ENCODE peak calls at places on chromosomes 6 and 20, in nine cellular contexts. One of them, this sample, is unnamed.

GRCh38 chr6:79450984-79451383 is 86.2 kb downstream of the LCA5 start:
- DNase-seq in A549: no peak
- DNase-seq in ovary: no peak
- DNase-seq in adrenal gland: no peak
- DNase-seq in breast epithelium: no peak
- DNase-seq in IMR-90: no peak
- DNase-seq in upper lobe of left lung: no peak
- DNase-seq in Peyer's patch: no peak
- DNase-seq in stomach: no peak
- DNase-seq in this sample: no peak

GRCh38 chr6:48611332-48611731 is 500.3 kb upstream of the PTCHD4 start:
- DNase-seq in stomach: no peak
- DNase-seq in breast epithelium: no peak
- DNase-seq in IMR-90: peak
- DNase-seq in Peyer's patch: no peak
- DNase-seq in upper lobe of left lung: no peak
- DNase-seq in adrenal gland: no peak
- DNase-seq in A549: no peak
- DNase-seq in ovary: no peak
- DNase-seq in this sample: no peak

GRCh38 chr6:138815797-138816528 is 20.1 kb downstream of the ECT2L start:
- DNase-seq in Peyer's patch: no peak
- DNase-seq in ovary: no peak
- DNase-seq in IMR-90: peak
- DNase-seq in adrenal gland: no peak
- DNase-seq in breast epithelium: no peak
- DNase-seq in upper lobe of left lung: no peak
- DNase-seq in A549: peak
- DNase-seq in stomach: no peak
- DNase-seq in this sample: no peak

GRCh38 chr20:50061151-50062005 is 51.6 kb downstream of the UBE2V1 start:
- DNase-seq in stomach: no peak
- DNase-seq in A549: no peak
- DNase-seq in adrenal gland: no peak
- DNase-seq in Peyer's patch: no peak
- DNase-seq in ovary: no peak
- DNase-seq in IMR-90: no peak
- DNase-seq in upper lobe of left lung: no peak
- DNase-seq in breast epithelium: no peak
- DNase-seq in this sample: no peak

GRCh38 chr6:144123836-144124235 is 26.5 kb upstream of the STX11 start:
- DNase-seq in A549: no peak
- DNase-seq in ovary: no peak
- DNase-seq in Peyer's patch: no peak
- DNase-seq in breast epithelium: no peak
- DNase-seq in stomach: no peak
- DNase-seq in IMR-90: no peak
- DNase-seq in adrenal gland: no peak
- DNase-seq in upper lobe of left lung: no peak
- DNase-seq in this sample: no peak

GRCh38 chr6:89032599-89032998 is 48.0 kb upstream of the PNRC1 start:
- DNase-seq in ovary: no peak
- DNase-seq in stomach: no peak
- DNase-seq in breast epithelium: no peak
- DNase-seq in A549: no peak
- DNase-seq in Peyer's patch: no peak
- DNase-seq in upper lobe of left lung: no peak
- DNase-seq in IMR-90: no peak
- DNase-seq in adrenal gland: no peak
- DNase-seq in this sample: no peak

GRCh38 chr6:170307080-170307545 is 555 bp downstream of the FAM120B start:
- DNase-seq in Peyer's patch: no peak
- DNase-seq in breast epithelium: no peak
- DNase-seq in IMR-90: no peak
- DNase-seq in ovary: no peak
- DNase-seq in upper lobe of left lung: no peak
- DNase-seq in stomach: no peak
- DNase-seq in adrenal gland: no peak
- DNase-seq in A549: no peak
- DNase-seq in this sample: no peak

GRCh38 chr20:59802018-59802417 is 131.4 kb downstream of the SYCP2 start:
- DNase-seq in adrenal gland: no peak
- DNase-seq in stomach: no peak
- DNase-seq in upper lobe of left lung: no peak
- DNase-seq in Peyer's patch: no peak
- DNase-seq in A549: no peak
- DNase-seq in IMR-90: no peak
- DNase-seq in ovary: no peak
- DNase-seq in breast epithelium: no peak
- DNase-seq in this sample: peak

GRCh38 chr20:21101453-21102251 is 4.5 kb downstream of the LINC00237 start:
- DNase-seq in stomach: no peak
- DNase-seq in upper lobe of left lung: peak
- DNase-seq in ovary: no peak
- DNase-seq in breast epithelium: no peak
- DNase-seq in A549: no peak
- DNase-seq in adrenal gland: no peak
- DNase-seq in Peyer's patch: peak
- DNase-seq in IMR-90: no peak
- DNase-seq in this sample: no peak

GRCh38 chr20:4910951-4911350 is 90.4 kb downstream of the SLC23A2 start:
- DNase-seq in IMR-90: no peak
- DNase-seq in ovary: no peak
- DNase-seq in breast epithelium: no peak
- DNase-seq in upper lobe of left lung: no peak
- DNase-seq in Peyer's patch: no peak
- DNase-seq in adrenal gland: no peak
- DNase-seq in stomach: no peak
- DNase-seq in A549: no peak
- DNase-seq in this sample: no peak

GRCh38 chr20:5888051-5888450 is 62.3 kb downstream of the TRMT6 start:
- DNase-seq in A549: no peak
- DNase-seq in ovary: no peak
- DNase-seq in adrenal gland: no peak
- DNase-seq in IMR-90: no peak
- DNase-seq in upper lobe of left lung: no peak
- DNase-seq in stomach: no peak
- DNase-seq in Peyer's patch: no peak
- DNase-seq in breast epithelium: no peak
- DNase-seq in this sample: no peak

GRCh38 chr20:12847862-12848261 is 160.9 kb upstream of the SPTLC3 start:
- DNase-seq in breast epithelium: no peak
- DNase-seq in stomach: no peak
- DNase-seq in IMR-90: no peak
- DNase-seq in ovary: no peak
- DNase-seq in A549: no peak
- DNase-seq in upper lobe of left lung: no peak
- DNase-seq in Peyer's patch: no peak
- DNase-seq in adrenal gland: no peak
- DNase-seq in this sample: no peak

GRCh38 chr6:125798734-125799510 is 8.2 kb downstream of the NCOA7 start:
- DNase-seq in IMR-90: no peak
- DNase-seq in stomach: no peak
- DNase-seq in adrenal gland: no peak
- DNase-seq in ovary: no peak
- DNase-seq in breast epithelium: no peak
- DNase-seq in upper lobe of left lung: no peak
- DNase-seq in Peyer's patch: no peak
- DNase-seq in A549: no peak
- DNase-seq in this sample: no peak

GRCh38 chr6:10801224-10801848 is 37.0 kb downstream of the MAK start:
- DNase-seq in ovary: peak
- DNase-seq in Peyer's patch: peak
- DNase-seq in adrenal gland: peak
- DNase-seq in stomach: peak
- DNase-seq in A549: peak
- DNase-seq in breast epithelium: peak
- DNase-seq in upper lobe of left lung: no peak
- DNase-seq in IMR-90: peak
- DNase-seq in this sample: peak

GRCh38 chr20:25863536-25864325 is 167.1 kb upstream of the ZNF337 start:
- DNase-seq in A549: no peak
- DNase-seq in stomach: no peak
- DNase-seq in ovary: no peak
- DNase-seq in Peyer's patch: no peak
- DNase-seq in IMR-90: no peak
- DNase-seq in upper lobe of left lung: peak
- DNase-seq in adrenal gland: no peak
- DNase-seq in breast epithelium: no peak
- DNase-seq in this sample: no peak

GRCh38 chr6:75333811-75334210 is 49.2 kb upstream of the TMEM30A start:
- DNase-seq in upper lobe of left lung: no peak
- DNase-seq in A549: no peak
- DNase-seq in Peyer's patch: no peak
- DNase-seq in adrenal gland: no peak
- DNase-seq in IMR-90: no peak
- DNase-seq in breast epithelium: no peak
- DNase-seq in ovary: no peak
- DNase-seq in stomach: no peak
- DNase-seq in this sample: no peak
- TF ChIP-seq POLR2A in upper lobe of left lung: no peak
- TF ChIP-seq POLR2A in A549: no peak
- TF ChIP-seq POLR2A in Peyer's patch: no peak
- TF ChIP-seq POLR2A in adrenal gland: no peak
- TF ChIP-seq POLR2A in IMR-90: no peak
- TF ChIP-seq POLR2A in breast epithelium: no peak
- TF ChIP-seq POLR2A in ovary: no peak
- TF ChIP-seq POLR2A in stomach: no peak
- TF ChIP-seq POLR2A in this sample: no peak

DNA sequence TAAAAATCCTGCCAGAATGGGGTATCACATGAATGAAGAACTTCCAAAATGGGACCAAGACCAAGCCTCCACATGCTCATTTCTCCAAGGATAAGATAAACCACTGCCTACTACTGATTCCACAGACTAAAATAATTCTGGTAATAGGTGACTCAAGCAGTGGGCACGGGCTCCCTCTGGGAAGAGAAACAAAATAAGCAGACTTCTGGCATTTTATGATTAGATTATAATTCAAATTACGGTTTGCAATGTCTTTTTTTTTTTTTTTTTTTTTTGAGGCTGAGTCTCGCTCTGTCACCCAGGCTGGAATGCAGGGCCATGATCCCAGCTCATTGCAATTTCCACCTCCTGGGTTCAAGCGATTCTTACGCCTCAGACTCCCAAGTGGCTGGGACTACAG is 16.0 kb downstream of the UQCC1 start:
- DNase-seq in A549: no peak
- DNase-seq in upper lobe of left lung: no peak
- DNase-seq in ovary: no peak
- DNase-seq in adrenal gland: peak
- DNase-seq in IMR-90: peak
- DNase-seq in breast epithelium: no peak
- DNase-seq in Peyer's patch: no peak
- DNase-seq in stomach: no peak
- DNase-seq in this sample: no peak
- TF ChIP-seq CTCF in A549: no peak
- TF ChIP-seq CTCF in upper lobe of left lung: no peak
- TF ChIP-seq CTCF in ovary: no peak
- TF ChIP-seq CTCF in adrenal gland: no peak
- TF ChIP-seq CTCF in IMR-90: peak
- TF ChIP-seq CTCF in breast epithelium: no peak
- TF ChIP-seq CTCF in Peyer's patch: no peak
- TF ChIP-seq CTCF in stomach: no peak
- TF ChIP-seq CTCF in this sample: no peak

GRCh38 chr20:44357555-44358130 is 2.1 kb downstream of the HNF4A start:
- DNase-seq in Peyer's patch: peak
- DNase-seq in A549: no peak
- DNase-seq in adrenal gland: no peak
- DNase-seq in breast epithelium: no peak
- DNase-seq in ovary: peak
- DNase-seq in IMR-90: no peak
- DNase-seq in stomach: no peak
- DNase-seq in upper lobe of left lung: no peak
- DNase-seq in this sample: no peak

GRCh38 chr20:44357020-44357419 is 1.5 kb downstream of the HNF4A start:
- DNase-seq in IMR-90: no peak
- DNase-seq in Peyer's patch: peak
- DNase-seq in adrenal gland: no peak
- DNase-seq in breast epithelium: no peak
- DNase-seq in A549: no peak
- DNase-seq in upper lobe of left lung: no peak
- DNase-seq in stomach: no peak
- DNase-seq in ovary: no peak
- DNase-seq in this sample: no peak

GRCh38 chr20:44355503-44356352 is at the start of gene HNF4A:
- DNase-seq in IMR-90: no peak
- DNase-seq in ovary: no peak
- DNase-seq in Peyer's patch: peak
- DNase-seq in adrenal gland: no peak
- DNase-seq in A549: peak
- DNase-seq in stomach: peak
- DNase-seq in breast epithelium: no peak
- DNase-seq in upper lobe of left lung: peak
- DNase-seq in this sample: no peak

GRCh38 chr20:44354979-44355502 is 458 bp upstream of the HNF4A start:
- DNase-seq in adrenal gland: no peak
- DNase-seq in upper lobe of left lung: no peak
- DNase-seq in A549: peak
- DNase-seq in Peyer's patch: no peak
- DNase-seq in IMR-90: no peak
- DNase-seq in breast epithelium: no peak
- DNase-seq in ovary: no peak
- DNase-seq in stomach: peak
- DNase-seq in this sample: no peak

DNA sequence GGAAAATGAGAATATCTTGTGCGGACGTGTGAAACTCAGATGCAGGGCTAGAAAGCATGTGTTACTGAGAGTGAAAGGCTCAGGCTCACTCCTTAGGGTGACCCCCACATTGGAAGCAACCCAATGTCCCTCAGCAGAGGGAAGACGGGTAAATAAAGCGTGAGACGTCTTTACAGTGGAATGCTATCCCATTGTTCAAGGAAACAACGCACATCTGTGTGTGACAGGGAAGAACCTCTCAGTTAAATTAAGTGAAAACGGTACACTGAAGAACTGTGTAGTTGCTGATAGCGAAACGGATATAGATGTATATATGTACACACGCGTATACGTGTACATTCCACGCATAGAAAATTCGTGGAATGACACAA is 839 bp downstream of the HNF4A start:
- DNase-seq in adrenal gland: no peak
- DNase-seq in IMR-90: no peak
- DNase-seq in upper lobe of left lung: no peak
- DNase-seq in ovary: no peak
- DNase-seq in A549: no peak
- DNase-seq in breast epithelium: no peak
- DNase-seq in stomach: no peak
- DNase-seq in Peyer's patch: no peak
- DNase-seq in this sample: no peak
- H3K4me3 ChIP-seq in adrenal gland: no peak
- H3K4me3 ChIP-seq in IMR-90: no peak
- H3K4me3 ChIP-seq in upper lobe of left lung: no peak
- H3K4me3 ChIP-seq in ovary: peak
- H3K4me3 ChIP-seq in A549: peak
- H3K4me3 ChIP-seq in breast epithelium: no peak
- H3K4me3 ChIP-seq in stomach: peak
- H3K4me3 ChIP-seq in Peyer's patch: peak
- H3K4me3 ChIP-seq in this sample: no peak

GRCh38 chr6:36888115-36888643 is 2.4 kb downstream of the C6orf89 start:
- DNase-seq in Peyer's patch: no peak
- DNase-seq in upper lobe of left lung: no peak
- DNase-seq in ovary: no peak
- DNase-seq in adrenal gland: no peak
- DNase-seq in A549: no peak
- DNase-seq in stomach: no peak
- DNase-seq in breast epithelium: no peak
- DNase-seq in IMR-90: no peak
- DNase-seq in this sample: no peak
- TF ChIP-seq POLR2A in Peyer's patch: no peak
- TF ChIP-seq POLR2A in upper lobe of left lung: no peak
- TF ChIP-seq POLR2A in ovary: no peak
- TF ChIP-seq POLR2A in adrenal gland: no peak
- TF ChIP-seq POLR2A in A549: no peak
- TF ChIP-seq POLR2A in stomach: no peak
- TF ChIP-seq POLR2A in breast epithelium: no peak
- TF ChIP-seq POLR2A in IMR-90: no peak
- TF ChIP-seq POLR2A in this sample: no peak

This sample was measured in lower leg skin.